ENCODE peak calls at places on chromosomes 13 and 19, in seven cellular contexts. B, C, W, K, T, O and I are unnamed samples.

GRCh38 chr13:95300625-95301134 is 571 bp downstream of the ABCC4 start:
- DNase-seq in B (peak), O (peak), C (no peak), K (no peak), T (no peak), W (peak), I (no peak)

GRCh38 chr13:113518080-113518803 is 27.7 kb upstream of the DCUN1D2 start:
- DNase-seq in C (no peak), K (no peak), B (no peak), W (no peak), O (no peak), T (no peak), I (no peak)

GRCh38 chr19:38044267-38045111 is 137.5 kb downstream of the SIPA1L3 start:
- DNase-seq in O (no peak), C (no peak), B (no peak), K (no peak), W (no peak), T (no peak), I (no peak)

GRCh38 chr13:28707629-28708427 is 10.9 kb downstream of the SLC46A3 start:
- DNase-seq in O (peak), C (no peak), B (no peak), K (no peak), T (no peak), W (no peak), I (peak)

GRCh38 chr13:112435973-112436372 is 59.8 kb downstream of the SPACA7 start:
- DNase-seq in B (no peak), K (no peak), O (no peak), C (no peak), W (no peak), T (no peak), I (no peak)

GRCh38 chr13:48126944-48127814 is 32.3 kb upstream of the MED4 start:
- DNase-seq in C (no peak), B (peak), W (peak), K (peak), T (peak), O (peak), I (peak)

GRCh38 chr13:39105110-39105509 is 66.9 kb downstream of the NHLRC3 start:
- DNase-seq in K (no peak), O (peak), T (no peak), B (no peak), W (no peak), C (no peak), I (no peak)

GRCh38 chr19:30358319-30358718 is 13.9 kb upstream of the ZNF536 start:
- DNase-seq in K (no peak), O (no peak), W (no peak), T (no peak), C (peak), B (no peak), I (no peak)

GRCh38 chr13:45295536-45295935 is 45.4 kb downstream of the TPT1 start:
- DNase-seq in B (no peak), K (no peak), T (no peak), C (no peak), O (no peak), W (no peak), I (no peak)

GRCh38 chr13:30141773-30142501 is 165.4 kb downstream of the KATNAL1 start:
- DNase-seq in W (no peak), B (no peak), K (no peak), C (no peak), O (peak), T (no peak), I (no peak)

GRCh38 chr19:38649305-38650179 is 2.1 kb downstream of the ACTN4 start:
- DNase-seq in O (no peak), W (peak), C (peak), T (no peak), B (peak), K (no peak), I (no peak)

GRCh38 chr13:95122063-95122462 is 179.2 kb downstream of the ABCC4 start:
- DNase-seq in W (no peak), B (no peak), T (no peak), C (no peak), K (no peak), O (no peak), I (no peak)

GRCh38 chr19:9914001-9914314 is 22.4 kb downstream of the OLFM2 start:
- DNase-seq in B (no peak), C (no peak), T (no peak), K (no peak), O (no peak), W (no peak), I (no peak)

GRCh38 chr13:33312150-33312908 is 26.8 kb upstream of the STARD13 start:
- DNase-seq in T (no peak), K (no peak), C (no peak), B (no peak), W (no peak), O (peak), I (no peak)

GRCh38 chr19:39953915-39954314 is 17.1 kb upstream of the PSMC4 start:
- DNase-seq in O (no peak), W (no peak), K (no peak), C (no peak), B (peak), T (no peak), I (no peak)

GRCh38 chr13:50170447-50171037 is 155.3 kb downstream of the KCNRG start:
- DNase-seq in O (peak), W (no peak), B (no peak), T (no peak), C (no peak), K (no peak), I (no peak)

GRCh38 chr19:14441041-14441938 is 8.2 kb downstream of the PKN1 start:
- DNase-seq in O (no peak), K (no peak), W (no peak), T (no peak), C (no peak), B (no peak), I (no peak)

GRCh38 chr19:37317403-37318209 is 53.3 kb upstream of the ZNF527 start:
- DNase-seq in T (peak), W (peak), B (peak), C (peak), K (peak), O (peak), I (peak)

GRCh38 chr19:23996549-23996948 is 81.9 kb downstream of the ZNF726 start:
- DNase-seq in K (no peak), O (no peak), C (no peak), B (no peak), W (no peak), T (no peak), I (no peak)

GRCh38 chr19:15701757-15702589 is 25.9 kb upstream of the OR10H2 start:
- DNase-seq in K (no peak), T (no peak), C (no peak), W (no peak), O (no peak), B (no peak), I (no peak)

GRCh38 chr19:38678891-38679494 is 31.5 kb downstream of the ACTN4 start:
- DNase-seq in T (no peak), K (no peak), W (no peak), B (no peak), C (no peak), O (no peak), I (no peak)

GRCh38 chr13:40191186-40191980 is 475.1 kb downstream of the FOXO1 start:
- DNase-seq in C (no peak), O (no peak), B (no peak), W (no peak), K (no peak), T (no peak), I (no peak)

GRCh38 chr13:66992183-66992582 is 238.0 kb downstream of the PCDH9 start:
- DNase-seq in K (no peak), B (no peak), W (no peak), C (no peak), O (no peak), T (no peak), I (no peak)

GRCh38 chr19:13093407-13094284 is 9.0 kb downstream of the LYL1 start:
- DNase-seq in W (peak), K (no peak), O (peak), C (peak), T (no peak), B (peak), I (peak)

GRCh38 chr19:38194061-38194701 is 29.8 kb downstream of the DPF1 start:
- DNase-seq in T (no peak), O (no peak), K (no peak), B (no peak), C (no peak), W (no peak), I (no peak)

GRCh38 chr19:41537789-41538188 is 38.2 kb upstream of the CEACAM21 start:
- DNase-seq in W (no peak), B (no peak), T (no peak), C (no peak), K (no peak), O (peak), I (no peak)
- TF ChIP-seq CTCF in W (peak), B (no peak), T (no peak), C (peak), K (peak), O (peak), I (peak)

DNA sequence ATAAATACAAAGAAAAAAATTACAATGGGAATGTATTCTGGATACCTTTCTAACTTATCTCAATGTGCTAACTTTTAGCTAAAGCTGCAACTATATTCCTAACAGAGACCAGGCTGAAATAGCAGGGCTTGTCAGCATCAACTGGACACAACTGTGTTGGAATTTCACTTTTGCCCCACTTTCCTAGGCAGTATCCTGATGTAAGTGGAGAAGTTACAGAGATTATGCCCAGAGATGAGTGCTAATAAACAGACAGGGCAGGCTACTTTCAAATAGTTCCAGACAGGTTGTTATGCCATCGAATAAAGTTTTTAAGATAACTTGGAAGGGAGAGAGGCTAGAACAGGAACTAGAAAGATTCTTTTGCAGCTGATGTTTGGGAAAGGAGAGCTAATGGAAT is 201.9 kb downstream of the KCTD12 start:
- DNase-seq in O (no peak), W (no peak), T (no peak), C (no peak), B (no peak), K (no peak), I (no peak)
- TF ChIP-seq CTCF in O (no peak), W (no peak), T (no peak), C (no peak), B (no peak), K (no peak), I (no peak)

GRCh38 chr19:2636897-2637683 is 65.4 kb downstream of the GNG7 start:
- DNase-seq in T (no peak), C (no peak), O (peak), K (no peak), B (peak), W (peak), I (no peak)

GRCh38 chr19:2638417-2638940 is 64.0 kb downstream of the GNG7 start:
- DNase-seq in T (no peak), O (no peak), C (no peak), B (no peak), W (no peak), K (no peak), I (no peak)

GRCh38 chr19:2641332-2641698 is 61.2 kb downstream of the GNG7 start:
- DNase-seq in B (no peak), T (no peak), W (no peak), O (no peak), K (no peak), C (no peak), I (no peak)

GRCh38 chr19:2640563-2641331 is 61.7 kb downstream of the GNG7 start:
- DNase-seq in O (no peak), B (no peak), T (no peak), K (no peak), W (no peak), C (no peak), I (no peak)

GRCh38 chr19:2639999-2640398 is 62.5 kb downstream of the GNG7 start:
- DNase-seq in T (no peak), C (no peak), W (no peak), O (no peak), K (no peak), B (no peak), I (no peak)
- TF ChIP-seq CTCF in T (no peak), C (no peak), W (no peak), O (no peak), K (no peak), B (no peak), I (no peak)

GRCh38 chr19:54478677-54479266 is 5.7 kb upstream of the CDC42EP5 start:
- DNase-seq in C (no peak), W (no peak), O (peak), B (no peak), K (no peak), T (no peak), I (no peak)
- TF ChIP-seq CTCF in C (peak), W (peak), O (peak), B (no peak), K (peak), T (peak), I (peak)

GRCh38 chr19:3586124-3586626 is 897 bp downstream of the GIPC3 start:
- DNase-seq in K (no peak), C (no peak), W (no peak), T (no peak), O (no peak), B (peak), I (no peak)
- TF ChIP-seq CTCF in K (peak), C (peak), W (peak), T (peak), O (peak), B (no peak), I (peak)

GRCh38 chr13:51819544-51819943 is 15.6 kb upstream of the DHRS12 start:
- DNase-seq in O (no peak), C (no peak), B (no peak), K (no peak), W (no peak), T (no peak), I (no peak)

GRCh38 chr13:51817717-51818116 is 13.8 kb upstream of the DHRS12 start:
- DNase-seq in B (no peak), K (no peak), T (no peak), O (no peak), W (no peak), C (no peak), I (no peak)

GRCh38 chr13:51818771-51819511 is 15.0 kb upstream of the DHRS12 start:
- DNase-seq in W (no peak), K (no peak), C (no peak), B (no peak), T (no peak), O (peak), I (no peak)

GRCh38 chr13:51816604-51817254 is 12.8 kb upstream of the DHRS12 start:
- DNase-seq in W (no peak), C (no peak), O (no peak), K (no peak), T (no peak), B (no peak), I (no peak)

GRCh38 chr13:51818276-51818675 is 14.3 kb upstream of the DHRS12 start:
- DNase-seq in B (no peak), C (no peak), O (no peak), W (no peak), T (no peak), K (no peak), I (no peak)
- TF ChIP-seq CTCF in B (no peak), C (no peak), O (no peak), W (no peak), T (no peak), K (no peak), I (no peak)

GRCh38 chr19:18419195-18419698 is at the start of gene SSBP4:
- DNase-seq in K (no peak), C (no peak), W (peak), B (peak), O (peak), T (no peak), I (no peak)
- TF ChIP-seq CTCF in K (no peak), C (peak), W (no peak), B (no peak), O (no peak), T (no peak), I (peak)

DNA sequence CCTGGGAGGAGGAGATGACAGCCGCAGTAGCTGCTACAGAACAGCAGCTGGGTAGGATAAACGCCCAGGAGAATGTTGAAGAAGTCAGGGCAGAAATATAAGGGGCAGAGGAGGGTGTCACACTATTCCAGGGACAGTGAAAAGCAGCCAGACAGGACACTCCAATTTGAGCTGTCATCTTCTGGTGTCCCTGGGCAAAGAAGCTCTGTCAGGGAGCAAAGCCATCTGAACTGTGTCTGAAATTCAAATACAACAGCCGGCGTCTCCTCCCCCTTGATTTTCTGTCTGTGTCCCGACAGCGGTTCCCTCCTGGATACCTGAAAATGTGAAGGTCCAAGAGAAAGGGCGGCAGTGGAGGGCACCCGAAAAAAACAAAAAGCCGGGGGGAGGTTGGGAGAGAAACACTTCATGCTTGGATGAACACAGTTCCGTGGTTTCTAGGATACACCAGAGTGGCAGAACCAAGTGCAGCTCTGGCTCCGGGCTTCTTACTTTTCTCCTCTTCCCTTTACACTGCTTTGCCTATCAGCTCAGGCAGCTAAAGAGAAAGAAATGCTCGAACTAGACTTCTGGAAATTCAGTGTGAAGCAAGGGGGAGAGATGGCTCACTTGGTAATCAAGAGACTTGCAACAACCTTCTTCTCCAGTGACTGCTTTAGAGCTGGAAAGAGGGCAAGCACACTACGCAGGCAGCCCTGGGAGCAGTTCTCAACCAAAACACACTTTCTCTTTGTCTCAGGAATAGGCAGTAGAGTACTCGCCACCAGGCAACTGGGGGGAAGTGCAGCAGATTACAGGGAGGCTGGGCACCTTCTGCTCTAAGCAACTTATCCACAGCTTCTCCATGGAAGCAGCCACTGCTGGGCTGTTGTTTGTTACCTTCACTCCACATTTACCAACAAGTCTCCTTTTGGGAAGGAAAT is 465.6 kb downstream of the ITGBL1 start:
- DNase-seq in C (no peak), B (no peak), T (no peak), K (no peak), O (no peak), W (no peak), I (no peak)
- TF ChIP-seq CTCF in C (no peak), B (no peak), T (no peak), K (no peak), O (no peak), W (no peak), I (no peak)

DNA sequence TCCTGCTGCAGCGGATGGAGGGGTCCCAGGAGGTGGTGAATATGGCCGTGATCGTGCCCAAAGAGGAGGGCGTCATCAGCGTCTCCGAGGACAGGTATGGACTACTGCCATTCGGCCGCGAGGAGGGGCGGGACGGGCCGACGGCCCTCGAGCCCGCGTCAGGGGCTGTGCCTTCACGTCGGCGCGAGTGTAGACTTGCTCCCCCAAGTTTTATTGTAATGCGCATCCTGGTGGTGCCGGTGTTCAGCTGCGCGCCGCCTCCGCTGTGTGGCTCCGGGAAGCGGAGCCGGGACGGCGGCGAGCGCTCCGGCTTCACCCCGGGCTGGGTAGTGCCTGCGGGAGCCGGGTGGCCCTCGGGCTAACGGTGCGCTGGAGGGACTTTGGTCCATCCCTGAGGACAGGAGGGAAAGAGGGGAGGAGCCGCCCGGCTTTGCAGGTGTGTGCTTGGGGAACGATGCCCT is 499 bp downstream of the WDFY2 start:
- DNase-seq in B (peak), W (peak), C (peak), T (peak), K (no peak), O (peak), I (no peak)
- TF ChIP-seq CTCF in B (no peak), W (peak), C (no peak), T (no peak), K (no peak), O (peak), I (peak)

DNA sequence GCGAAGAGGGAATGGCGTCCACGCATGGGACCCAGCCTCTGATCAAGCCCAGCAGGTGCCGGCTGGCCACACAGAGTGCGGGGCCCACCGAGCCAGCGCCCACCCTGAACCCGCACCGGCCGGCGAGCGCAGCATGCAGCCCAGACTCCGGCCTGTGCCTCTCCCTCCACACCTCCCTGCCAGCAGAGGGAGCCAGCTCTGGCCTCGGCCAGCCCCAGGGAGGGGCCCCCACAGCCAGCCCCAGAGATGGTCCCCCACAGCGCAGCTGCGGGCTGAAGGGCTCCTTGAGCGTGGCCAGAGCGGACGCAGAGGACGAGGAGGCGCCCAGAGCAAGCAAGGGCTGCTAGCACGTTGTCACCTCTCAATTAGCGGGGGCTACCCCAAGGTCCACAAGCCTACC is 904.5 kb downstream of the SLITRK6 start:
- DNase-seq in K (no peak), T (no peak), W (no peak), B (no peak), O (no peak), C (no peak), I (no peak)
- TF ChIP-seq CTCF in K (no peak), T (no peak), W (no peak), B (no peak), O (no peak), C (no peak), I (no peak)